ENCODE peak calls at places on chromosomes 5 and 9, in nine cellular contexts. S, V, R, Y, W, X, D, A and H are unnamed samples. For H3K36me3 and H3K4me1, the result is how much of the 10 kb centered on the place peaks cover.

GRCh38 chr9:18890372-18890771 is 142.6 kb downstream of the SAXO1 start:
- DNase-seq in A (no peak), R (peak), W (no peak), D (no peak), Y (peak), X (peak), S (peak), V (peak), H (peak)

GRCh38 chr9:25994605-25995004 is 316.4 kb upstream of the TUSC1 start:
- DNase-seq in A (no peak), D (no peak), V (no peak), W (no peak), X (no peak), R (no peak), Y (no peak), S (no peak), H (no peak)

GRCh38 chr5:5418764-5419163 is 3.7 kb upstream of the ICE1 start:
- DNase-seq in X (no peak), W (peak), A (no peak), S (no peak), Y (no peak), V (no peak), D (no peak), R (no peak), H (no peak)

GRCh38 chr5:107418902-107419301 is 251.8 kb downstream of the EFNA5 start:
- DNase-seq in Y (no peak), A (no peak), D (no peak), V (no peak), W (no peak), X (no peak), S (no peak), R (no peak), H (no peak)

GRCh38 chr5:116546033-116546742 is 28.4 kb downstream of the SEMA6A start:
- DNase-seq in X (no peak), A (no peak), S (peak), R (no peak), W (no peak), V (no peak), Y (no peak), D (no peak), H (no peak)

GRCh38 chr5:151696470-151697061 is 9.9 kb upstream of the SPARC start:
- DNase-seq in R (peak), S (peak), W (no peak), V (no peak), D (no peak), X (peak), A (peak), Y (no peak), H (peak)

GRCh38 chr9:120622790-120623189 is 42.8 kb upstream of the CDK5RAP2 start:
- DNase-seq in X (no peak), Y (no peak), R (no peak), S (no peak), V (no peak), D (no peak), W (no peak), A (no peak), H (no peak)

GRCh38 chr5:21880164-21880563 is 973.0 kb downstream of the CDH12 start:
- DNase-seq in D (no peak), Y (no peak), X (no peak), S (no peak), V (no peak), W (no peak), R (no peak), A (no peak), H (no peak)

GRCh38 chr9:4691794-4692193 is 12.4 kb downstream of the CDC37L1 start:
- DNase-seq in S (no peak), Y (no peak), D (no peak), R (peak), W (no peak), A (no peak), X (peak), V (no peak), H (peak)

GRCh38 chr5:142404046-142404477 is 79.2 kb upstream of the SPRY4 start:
- DNase-seq in V (no peak), X (no peak), S (no peak), W (no peak), R (no peak), A (no peak), D (no peak), Y (no peak), H (peak)

GRCh38 chr5:61887271-61887670 is 418.7 kb upstream of the KIF2A start:
- DNase-seq in A (no peak), V (peak), D (no peak), X (no peak), Y (no peak), S (peak), W (no peak), R (no peak), H (no peak)

GRCh38 chr5:177132504-177133118 is 962 bp upstream of the NSD1 start:
- DNase-seq in S (no peak), A (peak), D (no peak), R (no peak), V (no peak), W (no peak), Y (no peak), X (peak), H (no peak)

GRCh38 chr5:96080557-96080956 is 118.9 kb upstream of the ELL2 start:
- DNase-seq in D (no peak), S (peak), V (peak), A (no peak), R (peak), X (peak), Y (no peak), W (no peak), H (no peak)

GRCh38 chr9:111375817-111376564 is 46.0 kb upstream of the OR2K2 start:
- DNase-seq in A (no peak), S (peak), W (no peak), X (peak), Y (no peak), D (no peak), R (no peak), V (peak), H (peak)

GRCh38 chr5:75571547-75571946 is 39.7 kb upstream of the ANKDD1B start:
- DNase-seq in S (no peak), D (no peak), R (no peak), X (no peak), W (peak), A (no peak), Y (no peak), V (no peak), H (no peak)

GRCh38 chr9:75447281-75447680 is 359.0 kb downstream of the OSTF1 start:
- DNase-seq in V (no peak), X (no peak), A (no peak), S (no peak), D (no peak), Y (no peak), R (no peak), W (no peak), H (no peak)

GRCh38 chr9:34403554-34404380 is 27.1 kb upstream of the MYORG start:
- DNase-seq in X (peak), Y (no peak), A (peak), V (peak), D (peak), W (peak), R (peak), S (peak), H (peak)

GRCh38 chr5:64497390-64497789 is 8.4 kb upstream of the RGS7BP start:
- DNase-seq in X (peak), D (no peak), S (peak), W (no peak), Y (no peak), R (peak), V (peak), A (peak), H (peak)

GRCh38 chr5:67095346-67095871 is 101.2 kb downstream of the CD180 start:
- DNase-seq in D (no peak), R (peak), X (peak), W (no peak), A (peak), V (no peak), Y (no peak), S (peak), H (peak)

GRCh38 chr5:170330568-170331054 is 33.0 kb upstream of the LCP2 start:
- DNase-seq in D (no peak), R (no peak), A (no peak), S (no peak), Y (no peak), V (no peak), W (peak), X (no peak), H (no peak)

GRCh38 chr9:126703330-126704156 is 89.8 kb downstream of the LMX1B start:
- DNase-seq in R (no peak), V (no peak), A (peak), Y (no peak), W (no peak), D (no peak), S (no peak), X (no peak), H (no peak)

GRCh38 chr9:18422296-18423036 is 51.5 kb upstream of the ADAMTSL1 start:
- DNase-seq in X (no peak), R (peak), W (no peak), A (no peak), Y (no peak), S (peak), D (no peak), V (no peak), H (no peak)

GRCh38 chr9:5947912-5948311 is 57.2 kb downstream of the MLANA start:
- DNase-seq in D (no peak), Y (peak), V (no peak), X (no peak), A (peak), R (no peak), S (no peak), W (peak), H (peak)

GRCh38 chr9:127746959-127747569 is 12.0 kb upstream of the TOR2A start:
- DNase-seq in W (no peak), X (no peak), V (no peak), A (no peak), R (no peak), Y (no peak), D (no peak), S (no peak), H (no peak)

DNA sequence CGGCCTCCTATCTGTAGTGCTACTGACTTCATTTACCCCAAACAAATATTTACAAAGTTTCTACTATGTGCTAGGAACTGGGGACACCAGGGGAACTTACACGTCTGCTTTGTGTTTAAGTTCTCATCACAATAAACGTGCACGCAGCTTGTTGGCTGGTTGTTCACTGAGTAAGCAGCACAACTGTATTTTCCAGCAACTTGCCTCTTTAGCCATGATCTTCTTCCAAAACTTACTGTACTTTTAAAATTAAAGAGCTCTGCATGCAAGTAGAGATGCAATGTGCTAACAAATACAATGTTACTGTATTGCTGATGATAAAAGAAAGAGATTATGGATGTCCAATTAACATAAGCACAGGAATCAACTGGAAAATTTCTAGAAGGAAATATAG is 62.8 kb downstream of the RAPGEF1 start:
- DNase-seq in X (peak), A (no peak), D (no peak), R (peak), V (no peak), Y (no peak), S (no peak), W (no peak), H (peak)
- H3K9ac ChIP-seq in X (peak), A (no peak), D (peak), R (peak), V (no peak), Y (peak), S (no peak), W (peak), H (peak)

GRCh38 chr5:150023136-150023535 is 22.6 kb downstream of the HMGXB3 start:
- DNase-seq in D (no peak), Y (no peak), A (no peak), R (no peak), X (no peak), V (no peak), W (no peak), S (no peak), H (peak)
- H3K36me3 ChIP-seq in D (half or more), Y (under half), A (under half), R (half or more), X (half or more), V (half or more), W (under half), S (under half), H (half or more)

GRCh38 chr9:131721096-131721495 is 18.8 kb downstream of the RAPGEF1 start:
- DNase-seq in A (no peak), S (no peak), D (no peak), W (no peak), R (no peak), X (no peak), Y (no peak), V (no peak), H (no peak)
- H3K4me1 ChIP-seq in A (under half), S (under half), D (under half), W (under half), R (under half), X (under half), Y (half or more), V (under half), H (under half)

DNA sequence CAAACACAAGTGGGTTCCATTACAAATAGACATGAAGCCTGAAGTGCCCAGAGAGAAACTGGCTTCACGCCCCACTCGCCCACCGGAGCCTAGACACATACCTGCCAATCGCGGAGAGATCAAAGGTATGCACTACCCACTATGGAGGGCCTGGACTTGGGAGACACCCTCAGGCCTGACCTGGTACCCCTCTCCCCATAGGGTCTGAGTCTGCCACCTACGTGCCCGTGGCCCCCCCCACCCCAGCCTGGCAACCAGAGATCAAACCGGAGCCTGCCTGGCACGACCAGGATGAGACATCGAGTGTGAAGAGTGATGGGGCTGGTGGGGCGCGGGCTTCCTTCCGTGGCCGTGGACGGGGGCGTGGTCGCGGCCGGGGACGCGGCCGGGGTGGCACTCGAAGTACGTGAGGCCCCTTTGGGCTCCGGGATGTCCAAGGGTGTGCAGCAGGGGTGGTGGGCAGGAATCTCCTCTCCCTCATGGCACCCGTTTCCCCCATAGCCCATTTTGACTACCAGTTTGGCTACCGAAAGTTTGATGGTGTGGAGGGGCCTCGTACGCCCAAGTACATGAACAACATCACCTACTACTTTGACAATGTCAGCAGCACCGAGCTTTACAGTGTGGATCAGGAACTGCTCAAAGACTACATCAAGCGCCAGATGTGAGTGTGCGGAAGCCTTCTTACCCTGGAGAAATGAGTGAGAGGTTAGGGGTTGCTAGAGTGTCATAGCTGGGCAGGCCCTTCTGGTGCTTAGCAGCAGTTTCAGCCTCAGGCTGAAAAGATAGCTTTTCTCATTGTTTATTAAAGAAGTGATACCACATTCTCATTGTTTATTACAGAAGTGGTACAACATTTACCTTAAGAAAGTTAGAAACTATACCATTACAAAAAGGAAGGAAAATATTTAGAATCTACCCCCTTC is 38.7 kb downstream of the LARP1 start:
- DNase-seq in D (no peak), W (no peak), Y (no peak), V (no peak), S (no peak), R (peak), X (no peak), A (no peak), H (no peak)
- H3K9ac ChIP-seq in D (no peak), W (no peak), Y (no peak), V (no peak), S (no peak), R (peak), X (peak), A (no peak), H (peak)

GRCh38 chr9:32483343-32483742 is 42.7 kb downstream of the RIGI start:
- DNase-seq in W (no peak), A (no peak), X (no peak), R (no peak), V (no peak), D (no peak), S (no peak), Y (no peak), H (no peak)
- H3K36me3 ChIP-seq in W (under half), A (under half), X (under half), R (under half), V (under half), D (under half), S (under half), Y (under half), H (half or more)

DNA sequence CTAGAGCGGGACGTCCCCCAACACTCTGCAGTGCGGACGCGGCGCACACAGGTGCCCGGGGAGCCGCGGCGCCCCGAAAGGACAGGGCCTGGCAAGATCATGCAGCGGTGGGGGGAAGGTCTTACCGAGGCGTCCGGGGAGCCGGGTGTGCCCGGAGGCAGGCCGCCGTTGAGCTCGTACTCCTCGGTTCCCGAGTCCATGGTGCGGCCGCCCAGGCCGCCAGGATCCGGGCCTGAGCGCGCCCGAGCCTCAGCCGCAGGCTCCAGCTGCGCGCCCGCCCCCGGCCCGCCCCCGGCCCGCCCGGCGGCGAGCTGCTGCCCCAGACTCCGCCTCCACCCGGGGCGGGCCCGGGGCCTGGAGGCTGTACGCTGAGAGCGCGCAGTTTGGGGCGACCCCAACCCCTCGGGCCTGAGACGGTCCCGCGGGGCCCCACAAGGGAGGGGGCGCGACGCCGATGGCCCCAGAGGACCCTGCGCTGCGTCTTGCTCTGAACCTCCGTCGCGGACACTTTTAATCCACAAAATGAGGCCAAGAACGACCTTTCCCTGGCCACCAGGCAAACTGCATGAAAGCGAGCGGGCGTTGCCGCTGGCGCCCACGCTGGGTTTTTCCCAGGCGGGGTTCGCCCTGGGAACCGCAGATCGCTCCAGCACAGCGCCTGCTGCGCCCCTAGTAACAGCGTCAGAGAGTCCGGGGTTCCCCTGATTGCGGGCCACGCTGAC is at the start of gene NINJ1:
- DNase-seq in D (peak), S (peak), R (peak), Y (peak), W (peak), V (peak), X (peak), A (peak), H (peak)
- H3K4me1 ChIP-seq in D (under half), S (under half), R (under half), Y (under half), W (under half), V (under half), X (under half), A (under half), H (under half)

GRCh38 chr5:132013006-132013689 is 1.7 kb upstream of the ACSL6 start:
- DNase-seq in A (no peak), X (no peak), W (no peak), D (no peak), R (no peak), S (no peak), Y (no peak), V (no peak), H (no peak)
- H3K9ac ChIP-seq in A (no peak), X (no peak), W (no peak), D (no peak), R (no peak), S (no peak), Y (no peak), V (no peak), H (no peak)